ENCODE peak calls at places on chromosomes 4 and X, in four cellular contexts. L is GM03348, X is NCI-H82, M is M059J. O is an unnamed sample.
A peak's percentile ranks its signal among the peaks of the same experiment; 100 is the strongest.

GRCh38 chr4:7581477-7581876 is 146.7 kb upstream of the PSAPL1 start:
- DNase-seq in L (no peak), X (no peak), M (peak; percentile 19), O (peak; percentile 36)

GRCh38 chr4:147755567-147756295 is 23.8 kb downstream of the ARHGAP10 start:
- DNase-seq in L (peak; percentile 56), X (no peak), M (no peak), O (no peak)

GRCh38 chr4:75662626-75663025 is 10.6 kb downstream of the G3BP2 start:
- DNase-seq in L (no peak), X (no peak), M (no peak), O (no peak)

GRCh38 chrX:149567621-149568417 is 18.1 kb upstream of the HSFX3 start:
- DNase-seq in L (no peak), X (no peak), M (no peak), O (no peak)

GRCh38 chr4:147173797-147174196 is 228.1 kb upstream of the TTC29 start:
- DNase-seq in L (no peak), X (no peak), M (no peak), O (no peak)

GRCh38 chrX:34197946-34198345 is 65.8 kb upstream of the FAM47A start:
- DNase-seq in L (no peak), X (no peak), M (no peak), O (no peak)

GRCh38 chr4:156815717-156816319 is 155.8 kb downstream of the PDGFC start:
- DNase-seq in L (no peak), X (peak; percentile 91), M (no peak), O (no peak)

GRCh38 chr4:112448211-112448745 is 67.7 kb downstream of the NEUROG2 start:
- DNase-seq in L (no peak), X (peak; percentile 49), M (peak; percentile 61), O (peak; percentile 10)

GRCh38 chr4:2059726-2060577 is 825 bp downstream of the NAT8L start:
- DNase-seq in L (no peak), X (peak; percentile 31), M (no peak), O (no peak)

O was measured in MCF 10A.